ENCODE peak calls at places on chromosomes 16 and 17, in eight cellular contexts. S, I, K, R, U, J, X and M are unnamed samples.

GRCh38 chr17:51161541-51161940 is 4.7 kb upstream of the NME2 start:
- DNase-seq in S (no peak), I (no peak), K (no peak), R (no peak), U (no peak), J (no peak), X (no peak), M (no peak)

GRCh38 chr17:67489273-67489672 is 112.2 kb downstream of the PITPNC1 start:
- DNase-seq in S (no peak), I (no peak), K (no peak), R (no peak), U (no peak), J (no peak), X (no peak), M (no peak)

GRCh38 chr17:82023447-82024241 is 539 bp downstream of the LRRC45 start:
- DNase-seq in S (peak; percentile 69), I (no peak), K (no peak), R (no peak), U (peak; percentile 56), J (no peak), X (peak; percentile 34), M (no peak)

GRCh38 chr17:37608369-37609169 is 649 bp downstream of the SYNRG start:
- DNase-seq in S (peak; percentile 81), I (no peak), K (no peak), R (peak; percentile 26), U (peak; percentile 60), J (no peak), X (no peak), M (peak; percentile 19)

GRCh38 chr16:67993207-67994036 is 5.9 kb downstream of the DPEP2 start:
- DNase-seq in S (peak; percentile 88), I (peak; percentile 85), K (peak; percentile 90), R (peak; percentile 82), U (peak; percentile 86), J (peak; percentile 28), X (peak; percentile 86), M (peak; percentile 78)

GRCh38 chr16:31458073-31458834 is 1.0 kb upstream of the ARMC5 start:
- DNase-seq in S (peak; percentile 71), I (no peak), K (peak; percentile 78), R (peak; percentile 57), U (peak; percentile 67), J (peak; percentile 59), X (peak; percentile 72), M (peak; percentile 64)

GRCh38 chr16:30065112-30065942 is at the start of gene ALDOA:
- DNase-seq in S (peak; percentile 98), I (peak; percentile 99), K (peak; percentile 99), R (peak; percentile 98), U (peak; percentile 100), J (peak; percentile 97), X (peak; percentile 97), M (peak; percentile 92)

GRCh38 chr17:50514936-50515702 is 6.9 kb downstream of the MYCBPAP start:
- DNase-seq in S (peak; percentile 47), I (peak; percentile 42), K (peak; percentile 82), R (no peak), U (peak; percentile 72), J (peak; percentile 85), X (no peak), M (peak; percentile 11)

GRCh38 chr16:22685162-22685830 is 128.7 kb upstream of the HS3ST2 start:
- DNase-seq in S (no peak), I (peak; percentile 46), K (peak; percentile 95), R (no peak), U (peak; percentile 29), J (peak; percentile 30), X (peak; percentile 59), M (no peak)

GRCh38 chr17:489758-490329 is 137.2 kb upstream of the RPH3AL start:
- DNase-seq in S (peak; percentile 61), I (no peak), K (peak; percentile 74), R (peak; percentile 60), U (peak; percentile 75), J (no peak), X (peak; percentile 69), M (peak; percentile 78)

GRCh38 chr16:74075393-74075792 is 221.2 kb upstream of the PSMD7 start:
- DNase-seq in S (no peak), I (no peak), K (no peak), R (no peak), U (no peak), J (no peak), X (no peak), M (no peak)

GRCh38 chr17:17911003-17911613 is 61.1 kb downstream of the TOM1L2 start:
- DNase-seq in S (no peak), I (no peak), K (peak; percentile 33), R (no peak), U (no peak), J (no peak), X (no peak), M (no peak)

GRCh38 chr16:85711982-85712587 is 23.3 kb upstream of the GINS2 start:
- DNase-seq in S (no peak), I (no peak), K (no peak), R (no peak), U (no peak), J (no peak), X (no peak), M (no peak)

GRCh38 chr16:471353-472198 is 46.1 kb downstream of the RAB11FIP3 start:
- DNase-seq in S (peak; percentile 76), I (peak; percentile 25), K (peak; percentile 72), R (no peak), U (peak; percentile 94), J (no peak), X (no peak), M (no peak)

GRCh38 chr17:73436966-73437365 is 125.2 kb upstream of the CDC42EP4 start:
- DNase-seq in S (no peak), I (no peak), K (no peak), R (no peak), U (no peak), J (no peak), X (no peak), M (no peak)

GRCh38 chr16:75108792-75109731 is 7.5 kb downstream of the LDHD start:
- DNase-seq in S (no peak), I (peak; percentile 82), K (peak; percentile 97), R (peak; percentile 94), U (peak; percentile 94), J (peak; percentile 95), X (peak; percentile 83), M (peak; percentile 80)

GRCh38 chr17:19508327-19508867 is 25.3 kb upstream of the SLC47A1 start:
- DNase-seq in S (peak; percentile 32), I (peak; percentile 31), K (peak; percentile 75), R (no peak), U (no peak), J (no peak), X (peak; percentile 52), M (peak; percentile 73)

GRCh38 chr17:77182205-77182604 is 41.4 kb downstream of the SEC14L1 start:
- DNase-seq in S (no peak), I (no peak), K (no peak), R (no peak), U (no peak), J (no peak), X (no peak), M (no peak)

GRCh38 chr17:45791935-45792334 is 7.8 kb downstream of the CRHR1 start:
- DNase-seq in S (no peak), I (no peak), K (no peak), R (peak; percentile 35), U (no peak), J (peak; percentile 46), X (no peak), M (no peak)

GRCh38 chr16:50210266-50211038 is 55.9 kb upstream of the ADCY7 start:
- DNase-seq in S (peak; percentile 88), I (peak; percentile 80), K (peak; percentile 95), R (peak; percentile 81), U (peak; percentile 94), J (peak; percentile 58), X (peak; percentile 82), M (peak; percentile 73)

GRCh38 chr16:17108596-17108995 is 362.2 kb downstream of the XYLT1 start:
- DNase-seq in S (no peak), I (no peak), K (no peak), R (no peak), U (no peak), J (no peak), X (no peak), M (no peak)
- H3K4me3 ChIP-seq in S (no peak overlapping the region), I (no peak overlapping the region), K (no peak overlapping the region), R (no peak overlapping the region), U (no peak overlapping the region), J (no peak overlapping the region), X (no peak overlapping the region), M (no peak overlapping the region)

DNA sequence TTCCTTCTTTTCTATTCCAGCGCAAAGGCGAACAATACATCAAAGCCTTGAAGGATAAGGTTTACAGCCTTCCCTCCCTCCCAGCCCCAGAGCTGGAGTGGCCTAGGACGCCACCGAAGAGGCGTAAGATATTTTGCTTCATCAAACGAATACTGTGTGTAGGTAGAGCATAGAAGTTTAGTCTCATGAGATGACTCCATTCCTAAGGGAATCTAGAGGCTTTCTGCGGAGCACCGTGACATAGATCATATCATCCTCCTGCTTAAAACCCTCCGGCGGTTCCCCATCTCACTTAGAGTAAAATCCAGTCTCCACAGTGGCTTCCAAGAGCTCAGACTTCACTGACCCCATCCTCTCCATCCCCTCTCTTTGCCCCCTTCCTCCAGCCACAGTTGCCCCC is 191.9 kb downstream of the IRX3 start:
- DNase-seq in S (no peak), I (no peak), K (no peak), R (no peak), U (no peak), J (no peak), X (no peak), M (no peak)
- H3K4me1 ChIP-seq in S (no peaks in the 10 kb centered on the region), I (no peaks in the 10 kb centered on the region), K (no peaks in the 10 kb centered on the region), R (no peaks in the 10 kb centered on the region), U (no peaks in the 10 kb centered on the region), J (peaks cover 4% of the 10 kb centered on the region), X (no peaks in the 10 kb centered on the region), M (no peaks in the 10 kb centered on the region)

DNA sequence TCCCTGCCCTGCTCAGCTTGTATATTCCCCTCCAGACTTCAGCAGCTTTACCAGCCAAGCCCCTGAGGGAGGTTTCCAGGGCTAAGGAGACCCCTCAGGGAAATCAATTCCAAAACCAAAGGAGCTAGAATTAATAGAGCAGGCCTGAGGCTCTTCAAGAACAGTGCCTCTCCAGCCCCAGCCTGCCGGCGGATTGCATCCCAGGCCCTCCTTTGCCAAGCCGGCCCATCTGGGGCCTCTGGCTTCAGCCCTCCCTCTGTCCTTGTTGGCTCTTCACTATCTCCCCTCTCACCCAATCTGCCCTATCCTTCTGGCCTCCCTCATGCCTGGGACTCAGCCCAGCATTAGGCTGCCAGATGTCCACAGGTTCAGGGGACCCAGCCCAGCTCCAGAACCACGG is 5.8 kb downstream of the CALB2 start:
- DNase-seq in S (no peak), I (no peak), K (no peak), R (no peak), U (no peak), J (no peak), X (no peak), M (no peak)
- H3K4me3 ChIP-seq in S (no peak overlapping the region), I (no peak overlapping the region), K (no peak overlapping the region), R (no peak overlapping the region), U (no peak overlapping the region), J (no peak overlapping the region), X (no peak overlapping the region), M (no peak overlapping the region)

DNA sequence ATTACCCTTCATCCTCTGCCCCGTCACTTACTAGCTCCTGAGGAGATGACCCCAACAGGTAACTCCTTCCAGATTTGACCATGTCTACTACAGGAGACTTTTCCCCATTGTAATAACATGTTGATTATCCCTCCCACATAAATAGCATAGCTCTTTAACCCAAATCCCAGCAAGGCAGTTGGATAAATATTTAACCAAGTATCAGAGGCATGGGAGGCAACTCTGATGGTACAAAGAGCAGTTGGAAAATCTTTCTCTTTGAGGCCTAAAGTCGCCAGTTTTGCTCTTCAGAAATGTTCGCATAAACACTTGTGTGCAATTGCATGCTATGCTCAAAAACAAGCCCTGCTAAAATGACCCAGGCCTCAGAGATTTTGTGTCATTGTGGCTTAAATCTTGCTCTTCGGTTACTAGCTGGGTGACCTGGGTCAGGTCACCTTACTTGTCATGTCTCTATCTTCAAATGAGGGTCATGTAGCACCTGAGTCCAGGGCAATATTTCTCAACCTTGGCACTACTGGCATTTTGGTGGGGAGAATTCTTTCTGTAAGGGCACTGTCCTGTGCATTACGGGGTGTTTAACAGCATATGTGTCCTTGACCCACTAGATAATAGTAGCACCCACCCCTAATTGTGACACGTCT is 48.8 kb downstream of the HSD17B2 start:
- DNase-seq in S (no peak), I (no peak), K (no peak), R (no peak), U (no peak), J (no peak), X (no peak), M (no peak)
- H3K4me1 ChIP-seq in S (no peaks in the 10 kb centered on the region), I (no peaks in the 10 kb centered on the region), K (peaks cover 10% of the 10 kb centered on the region), R (no peaks in the 10 kb centered on the region), U (peaks cover 7% of the 10 kb centered on the region), J (no peaks in the 10 kb centered on the region), X (peaks cover 38% of the 10 kb centered on the region), M (no peaks in the 10 kb centered on the region)